ENCODE peak calls at places on chromosomes 1 and 21, in seven cellular contexts. One of them, this sample, is unnamed.

GRCh38 chr21:24225432-24225831 is 1381.8 kb downstream of the MRPL39 start:
- DNase-seq in fibroblast of lung: peak; percentile 26
- DNase-seq in mucosa of descending colon: no peak
- DNase-seq in cardiac fibroblast: peak; percentile 30
- DNase-seq in Panc1: no peak
- DNase-seq in HFF-Myc: no peak
- DNase-seq in cardiac muscle cell: no peak
- DNase-seq in this sample: no peak

GRCh38 chr1:165490175-165490574 is 45.2 kb upstream of the RXRG start:
- DNase-seq in HFF-Myc: no peak
- DNase-seq in cardiac muscle cell: no peak
- DNase-seq in cardiac fibroblast: no peak
- DNase-seq in mucosa of descending colon: no peak
- DNase-seq in Panc1: no peak
- DNase-seq in fibroblast of lung: no peak
- DNase-seq in this sample: no peak

GRCh38 chr1:176073524-176074157 is 133.4 kb downstream of the COP1 start:
- DNase-seq in Panc1: peak; percentile 33
- DNase-seq in cardiac fibroblast: peak; percentile 89
- DNase-seq in HFF-Myc: peak; percentile 54
- DNase-seq in fibroblast of lung: peak; percentile 78
- DNase-seq in cardiac muscle cell: peak; percentile 85
- DNase-seq in mucosa of descending colon: no peak
- DNase-seq in this sample: peak; percentile 83

GRCh38 chr1:232554431-232554830 is 75.5 kb downstream of the SIPA1L2 start:
- DNase-seq in fibroblast of lung: peak; percentile 49
- DNase-seq in HFF-Myc: no peak
- DNase-seq in Panc1: no peak
- DNase-seq in cardiac fibroblast: no peak
- DNase-seq in cardiac muscle cell: no peak
- DNase-seq in mucosa of descending colon: no peak
- DNase-seq in this sample: no peak

GRCh38 chr21:27825035-27825434 is 858.1 kb upstream of the ADAMTS5 start:
- DNase-seq in Panc1: no peak
- DNase-seq in cardiac fibroblast: no peak
- DNase-seq in fibroblast of lung: no peak
- DNase-seq in HFF-Myc: no peak
- DNase-seq in cardiac muscle cell: peak; percentile 51
- DNase-seq in mucosa of descending colon: no peak
- DNase-seq in this sample: no peak

GRCh38 chr1:39268112-39268581 is 63.7 kb downstream of the MACF1 start:
- DNase-seq in Panc1: no peak
- DNase-seq in fibroblast of lung: peak; percentile 93
- DNase-seq in mucosa of descending colon: no peak
- DNase-seq in cardiac muscle cell: peak; percentile 42
- DNase-seq in HFF-Myc: peak; percentile 63
- DNase-seq in cardiac fibroblast: peak; percentile 87
- DNase-seq in this sample: peak; percentile 90

GRCh38 chr1:5599541-5599940 is 392.7 kb downstream of the NPHP4 start:
- DNase-seq in fibroblast of lung: no peak
- DNase-seq in Panc1: no peak
- DNase-seq in cardiac fibroblast: no peak
- DNase-seq in HFF-Myc: no peak
- DNase-seq in cardiac muscle cell: no peak
- DNase-seq in mucosa of descending colon: no peak
- DNase-seq in this sample: no peak

GRCh38 chr1:153636312-153636711 is 2.4 kb downstream of the CHTOP start:
- DNase-seq in Panc1: no peak
- DNase-seq in mucosa of descending colon: no peak
- DNase-seq in cardiac muscle cell: no peak
- DNase-seq in HFF-Myc: no peak
- DNase-seq in fibroblast of lung: no peak
- DNase-seq in cardiac fibroblast: no peak
- DNase-seq in this sample: no peak

GRCh38 chr1:203354246-203354645 is 3.3 kb upstream of the FMOD start:
- DNase-seq in mucosa of descending colon: no peak
- DNase-seq in cardiac muscle cell: no peak
- DNase-seq in HFF-Myc: no peak
- DNase-seq in cardiac fibroblast: peak; percentile 67
- DNase-seq in fibroblast of lung: peak; percentile 89
- DNase-seq in Panc1: no peak
- DNase-seq in this sample: peak; percentile 39

GRCh38 chr1:48246727-48247126 is 24.2 kb downstream of the SLC5A9 start:
- DNase-seq in mucosa of descending colon: peak; percentile 89
- DNase-seq in HFF-Myc: no peak
- DNase-seq in Panc1: no peak
- DNase-seq in cardiac fibroblast: no peak
- DNase-seq in fibroblast of lung: no peak
- DNase-seq in cardiac muscle cell: no peak
- DNase-seq in this sample: no peak

GRCh38 chr1:177631770-177632169 is 338.1 kb downstream of the SEC16B start:
- DNase-seq in cardiac muscle cell: no peak
- DNase-seq in cardiac fibroblast: no peak
- DNase-seq in fibroblast of lung: no peak
- DNase-seq in HFF-Myc: no peak
- DNase-seq in Panc1: no peak
- DNase-seq in mucosa of descending colon: no peak
- DNase-seq in this sample: no peak

GRCh38 chr21:36545776-36546511 is 66.0 kb upstream of the CLDN14 start:
- DNase-seq in mucosa of descending colon: no peak
- DNase-seq in cardiac fibroblast: peak; percentile 20
- DNase-seq in HFF-Myc: no peak
- DNase-seq in Panc1: no peak
- DNase-seq in cardiac muscle cell: no peak
- DNase-seq in fibroblast of lung: no peak
- DNase-seq in this sample: peak; percentile 87

GRCh38 chr21:40165671-40166070 is 298.4 kb downstream of the PCP4 start:
- DNase-seq in fibroblast of lung: no peak
- DNase-seq in cardiac fibroblast: no peak
- DNase-seq in mucosa of descending colon: no peak
- DNase-seq in Panc1: no peak
- DNase-seq in HFF-Myc: no peak
- DNase-seq in cardiac muscle cell: peak; percentile 31
- DNase-seq in this sample: no peak

GRCh38 chr1:206955476-206956312 is 9.4 kb upstream of the PIGR start:
- DNase-seq in cardiac muscle cell: peak; percentile 33
- DNase-seq in mucosa of descending colon: peak; percentile 76
- DNase-seq in Panc1: no peak
- DNase-seq in fibroblast of lung: peak; percentile 12
- DNase-seq in HFF-Myc: peak; percentile 29
- DNase-seq in cardiac fibroblast: no peak
- DNase-seq in this sample: peak; percentile 8

GRCh38 chr1:184210048-184210447 is 158.5 kb downstream of the TSEN15 start:
- DNase-seq in cardiac fibroblast: no peak
- DNase-seq in mucosa of descending colon: no peak
- DNase-seq in HFF-Myc: peak; percentile 27
- DNase-seq in cardiac muscle cell: peak; percentile 44
- DNase-seq in fibroblast of lung: peak; percentile 62
- DNase-seq in Panc1: no peak
- DNase-seq in this sample: peak; percentile 50

GRCh38 chr1:246726255-246726679 is 2.1 kb downstream of the SCCPDH start:
- DNase-seq in cardiac muscle cell: no peak
- DNase-seq in mucosa of descending colon: no peak
- DNase-seq in Panc1: no peak
- DNase-seq in fibroblast of lung: no peak
- DNase-seq in HFF-Myc: no peak
- DNase-seq in cardiac fibroblast: no peak
- DNase-seq in this sample: no peak

GRCh38 chr1:65949230-65949626 is 156.5 kb downstream of the PDE4B start:
- DNase-seq in Panc1: no peak
- DNase-seq in HFF-Myc: no peak
- DNase-seq in cardiac fibroblast: no peak
- DNase-seq in mucosa of descending colon: no peak
- DNase-seq in fibroblast of lung: peak; percentile 90
- DNase-seq in cardiac muscle cell: no peak
- DNase-seq in this sample: peak; percentile 8

GRCh38 chr1:222813866-222814535 is 838 bp upstream of the DISP1 start:
- DNase-seq in fibroblast of lung: peak; percentile 22
- DNase-seq in HFF-Myc: no peak
- DNase-seq in cardiac fibroblast: peak; percentile 73
- DNase-seq in Panc1: no peak
- DNase-seq in cardiac muscle cell: no peak
- DNase-seq in mucosa of descending colon: peak; percentile 23
- DNase-seq in this sample: peak; percentile 23

GRCh38 chr1:53837924-53838653 is at the start of gene NDC1:
- DNase-seq in Panc1: peak; percentile 93
- DNase-seq in HFF-Myc: peak; percentile 88
- DNase-seq in cardiac fibroblast: peak; percentile 97
- DNase-seq in cardiac muscle cell: peak; percentile 95
- DNase-seq in fibroblast of lung: peak; percentile 96
- DNase-seq in mucosa of descending colon: peak; percentile 92
- DNase-seq in this sample: peak; percentile 95

GRCh38 chr1:31335007-31335406 is 37.9 kb downstream of the FABP3 start:
- DNase-seq in cardiac fibroblast: peak; percentile 64
- DNase-seq in cardiac muscle cell: peak; percentile 35
- DNase-seq in Panc1: peak; percentile 22
- DNase-seq in mucosa of descending colon: no peak
- DNase-seq in HFF-Myc: peak; percentile 20
- DNase-seq in fibroblast of lung: peak; percentile 70
- DNase-seq in this sample: peak; percentile 64

GRCh38 chr1:173253046-173253445 is 45.9 kb upstream of the TNFSF4 start:
- DNase-seq in cardiac muscle cell: no peak
- DNase-seq in HFF-Myc: no peak
- DNase-seq in cardiac fibroblast: peak; percentile 25
- DNase-seq in mucosa of descending colon: no peak
- DNase-seq in Panc1: no peak
- DNase-seq in fibroblast of lung: peak; percentile 54
- DNase-seq in this sample: peak; percentile 29

GRCh38 chr1:11529330-11529729 is 50.4 kb downstream of the DISP3 start:
- DNase-seq in cardiac muscle cell: no peak
- DNase-seq in Panc1: no peak
- DNase-seq in fibroblast of lung: no peak
- DNase-seq in mucosa of descending colon: no peak
- DNase-seq in HFF-Myc: no peak
- DNase-seq in cardiac fibroblast: no peak
- DNase-seq in this sample: no peak

DNA sequence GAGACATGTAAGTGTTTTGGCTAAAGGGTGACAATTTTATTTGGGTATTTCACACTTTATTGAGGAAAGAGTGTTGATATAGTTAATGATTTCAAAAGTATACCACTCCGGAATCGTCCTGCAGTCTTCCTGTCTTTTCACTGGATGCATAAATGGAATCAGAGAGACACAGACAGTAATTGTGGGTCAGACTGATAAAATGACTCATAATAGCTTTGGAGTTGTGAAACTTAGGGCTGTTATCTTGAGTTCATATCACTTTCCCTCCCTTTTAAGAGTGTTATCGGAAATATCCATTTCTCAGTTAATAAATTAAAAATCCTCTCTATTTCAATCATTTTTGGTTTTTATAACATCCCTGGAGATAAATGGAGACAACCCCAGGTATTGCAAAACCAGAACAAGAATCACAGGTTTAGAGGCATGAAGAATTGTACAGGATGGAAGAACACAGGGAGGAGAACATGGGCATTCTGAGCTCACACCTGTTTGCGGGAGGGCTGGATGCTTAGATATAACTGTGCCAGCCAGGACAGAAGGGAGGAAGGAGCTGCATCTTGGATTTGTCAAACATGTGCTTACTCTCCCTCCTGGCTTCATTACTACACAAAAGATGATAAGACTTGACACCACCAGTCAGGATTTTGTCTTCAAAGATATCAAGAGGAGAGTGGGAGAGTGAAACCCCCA is 185.4 kb downstream of the LMO4 start:
- DNase-seq in mucosa of descending colon: no peak
- DNase-seq in fibroblast of lung: peak; percentile 2
- DNase-seq in HFF-Myc: no peak
- DNase-seq in cardiac muscle cell: no peak
- DNase-seq in cardiac fibroblast: no peak
- DNase-seq in Panc1: no peak
- DNase-seq in this sample: no peak
- H3K4me3 ChIP-seq in mucosa of descending colon: no peak overlapping the region
- H3K4me3 ChIP-seq in fibroblast of lung: no peak overlapping the region
- H3K4me3 ChIP-seq in HFF-Myc: no peak overlapping the region
- H3K4me3 ChIP-seq in cardiac muscle cell: no peak overlapping the region
- H3K4me3 ChIP-seq in cardiac fibroblast: no peak overlapping the region
- H3K4me3 ChIP-seq in Panc1: no peak overlapping the region
- H3K4me3 ChIP-seq in this sample: no peak overlapping the region

DNA sequence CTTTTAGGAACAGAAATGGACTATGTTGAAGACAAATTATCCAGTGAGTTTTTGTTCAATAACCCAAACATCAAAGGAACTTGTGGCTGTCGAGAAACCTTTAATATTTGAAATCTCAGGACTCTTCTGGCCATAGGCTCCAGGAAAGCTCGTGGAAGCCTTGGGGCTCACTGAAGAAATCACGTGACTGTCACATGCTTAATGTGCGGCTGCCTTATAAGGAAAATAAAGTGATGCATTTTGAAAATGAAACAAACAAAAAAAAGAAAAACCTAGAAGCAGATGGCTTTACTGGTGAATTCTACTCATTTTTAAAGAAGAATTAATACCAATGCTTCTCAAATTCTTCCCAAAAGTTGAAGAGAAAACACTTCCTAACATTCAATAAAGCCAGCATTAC is 228.4 kb upstream of the RAB4A start:
- DNase-seq in cardiac muscle cell: no peak
- DNase-seq in fibroblast of lung: no peak
- DNase-seq in cardiac fibroblast: no peak
- DNase-seq in Panc1: no peak
- DNase-seq in mucosa of descending colon: no peak
- DNase-seq in HFF-Myc: no peak
- DNase-seq in this sample: no peak
- TF ChIP-seq CTCF in cardiac muscle cell: no peak
- TF ChIP-seq CTCF in fibroblast of lung: no peak
- TF ChIP-seq CTCF in cardiac fibroblast: no peak
- TF ChIP-seq CTCF in Panc1: no peak
- TF ChIP-seq CTCF in mucosa of descending colon: no peak
- TF ChIP-seq CTCF in HFF-Myc: no peak
- TF ChIP-seq CTCF in this sample: no peak

DNA sequence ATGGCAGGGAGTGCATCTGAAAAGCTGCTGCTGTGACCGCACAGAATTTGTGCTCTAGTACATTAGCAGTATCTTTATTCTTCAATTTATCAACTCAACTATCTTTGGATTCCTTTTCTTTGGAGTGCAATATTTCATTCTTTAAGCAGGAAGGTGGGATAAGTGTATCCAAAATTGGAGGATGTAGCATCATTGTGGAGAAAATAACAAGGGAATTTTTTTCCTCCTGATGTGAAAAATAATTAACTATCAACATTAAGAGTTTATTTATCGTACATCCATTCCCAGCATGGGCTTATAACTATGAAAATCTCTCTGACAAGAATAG is 25.5 kb downstream of the MAP3K7CL start:
- DNase-seq in Panc1: no peak
- DNase-seq in fibroblast of lung: no peak
- DNase-seq in cardiac muscle cell: no peak
- DNase-seq in cardiac fibroblast: no peak
- DNase-seq in HFF-Myc: no peak
- DNase-seq in mucosa of descending colon: no peak
- DNase-seq in this sample: no peak
- H3K4me3 ChIP-seq in Panc1: peak overlapping the region; percentile 51
- H3K4me3 ChIP-seq in fibroblast of lung: no peak overlapping the region
- H3K4me3 ChIP-seq in cardiac muscle cell: no peak overlapping the region
- H3K4me3 ChIP-seq in cardiac fibroblast: no peak overlapping the region
- H3K4me3 ChIP-seq in HFF-Myc: no peak overlapping the region
- H3K4me3 ChIP-seq in mucosa of descending colon: no peak overlapping the region
- H3K4me3 ChIP-seq in this sample: no peak overlapping the region

DNA sequence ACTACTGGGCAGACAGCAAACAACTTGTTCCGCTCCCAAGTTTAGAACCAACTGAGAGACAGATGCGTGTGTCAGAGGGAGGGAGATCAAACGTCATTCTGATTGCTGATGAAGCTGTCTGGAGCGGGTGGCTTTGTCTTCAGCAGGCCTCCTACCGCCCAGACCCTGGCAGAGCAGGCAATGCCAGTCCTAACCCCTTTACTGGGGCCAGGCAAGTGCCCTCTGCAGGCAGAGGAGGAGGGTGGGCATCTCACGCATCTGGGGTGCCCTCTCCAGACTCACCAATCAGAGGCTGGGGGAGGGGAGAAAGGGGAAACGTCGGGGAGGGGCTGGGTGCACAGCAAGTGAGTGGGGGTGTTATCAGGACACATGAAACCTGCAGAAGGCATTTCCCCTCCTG is 126.6 kb downstream of the ACTL8 start:
- DNase-seq in cardiac muscle cell: no peak
- DNase-seq in mucosa of descending colon: no peak
- DNase-seq in Panc1: no peak
- DNase-seq in fibroblast of lung: no peak
- DNase-seq in HFF-Myc: no peak
- DNase-seq in cardiac fibroblast: no peak
- DNase-seq in this sample: no peak
- TF ChIP-seq CTCF in cardiac muscle cell: no peak
- TF ChIP-seq CTCF in mucosa of descending colon: no peak
- TF ChIP-seq CTCF in Panc1: no peak
- TF ChIP-seq CTCF in fibroblast of lung: no peak
- TF ChIP-seq CTCF in HFF-Myc: no peak
- TF ChIP-seq CTCF in cardiac fibroblast: no peak
- TF ChIP-seq CTCF in this sample: no peak

This sample was measured in fibroblast of the aortic adventitia.